ENCODE peak calls at places on chromosomes 12 and 14, in seven cellular contexts. A, S, I, B, N, V and Y are unnamed samples.

GRCh38 chr12:9112076-9112853 is 3.5 kb downstream of the A2M start:
- DNase-seq in A (no peak), S (no peak), I (no peak), B (no peak), N (no peak), V (no peak), Y (no peak)

GRCh38 chr12:97414855-97415254 is 47.7 kb upstream of the RMST start:
- DNase-seq in A (no peak), S (no peak), I (no peak), B (no peak), N (no peak), V (no peak), Y (no peak)

GRCh38 chr12:120584343-120585149 is 3.3 kb upstream of the POP5 start:
- DNase-seq in A (no peak), S (peak), I (peak), B (peak), N (no peak), V (peak), Y (peak)

GRCh38 chr14:64838656-64839055 is 41.1 kb downstream of the SPTB start:
- DNase-seq in A (no peak), S (no peak), I (no peak), B (no peak), N (no peak), V (no peak), Y (no peak)

GRCh38 chr12:48889679-48890078 is 24.0 kb upstream of the RND1 start:
- DNase-seq in A (no peak), S (no peak), I (no peak), B (no peak), N (no peak), V (no peak), Y (no peak)

GRCh38 chr14:71430321-71431168 is 501.7 kb upstream of the RGS6 start:
- DNase-seq in A (peak), S (no peak), I (no peak), B (no peak), N (no peak), V (no peak), Y (no peak)

GRCh38 chr14:88420187-88420586 is 34.7 kb downstream of the SPATA7 start:
- DNase-seq in A (no peak), S (no peak), I (no peak), B (no peak), N (no peak), V (no peak), Y (no peak)

GRCh38 chr12:52493172-52493571 is at the start of gene KRT6A:
- DNase-seq in A (no peak), S (no peak), I (no peak), B (no peak), N (no peak), V (no peak), Y (no peak)

GRCh38 chr12:120583478-120584030 is 2.4 kb upstream of the POP5 start:
- DNase-seq in A (no peak), S (peak), I (peak), B (peak), N (peak), V (peak), Y (peak)

GRCh38 chr14:104421401-104421821 is 158.2 kb upstream of the C14orf180 start:
- DNase-seq in A (no peak), S (no peak), I (peak), B (no peak), N (no peak), V (no peak), Y (no peak)

GRCh38 chr14:75277000-75277795 is 1.4 kb upstream of the FOS start:
- DNase-seq in A (no peak), S (no peak), I (peak), B (peak), N (peak), V (peak), Y (peak)

GRCh38 chr12:5102261-5102789 is 58.6 kb downstream of the KCNA5 start:
- DNase-seq in A (no peak), S (no peak), I (no peak), B (no peak), N (no peak), V (no peak), Y (no peak)

GRCh38 chr14:69768873-69769272 is 1.9 kb downstream of the SRSF5 start:
- DNase-seq in A (no peak), S (no peak), I (no peak), B (no peak), N (no peak), V (no peak), Y (no peak)

GRCh38 chr14:105882626-105883025 is 356.2 kb downstream of the TMEM121 start:
- DNase-seq in A (no peak), S (no peak), I (no peak), B (no peak), N (no peak), V (no peak), Y (no peak)

GRCh38 chr12:131831635-131832041 is 3.4 kb downstream of the MMP17 start:
- DNase-seq in A (no peak), S (no peak), I (no peak), B (no peak), N (no peak), V (no peak), Y (peak)

GRCh38 chr12:56084958-56085543 is 5.1 kb downstream of the ERBB3 start:
- DNase-seq in A (no peak), S (no peak), I (no peak), B (peak), N (no peak), V (peak), Y (no peak)

GRCh38 chr12:510071-510825 is 50.5 kb downstream of the B4GALNT3 start:
- DNase-seq in A (no peak), S (no peak), I (peak), B (peak), N (no peak), V (no peak), Y (peak)

GRCh38 chr14:69696633-69697557 is 70.0 kb upstream of the SRSF5 start:
- DNase-seq in A (no peak), S (no peak), I (no peak), B (no peak), N (no peak), V (peak), Y (peak)

GRCh38 chr12:49982246-49983229 is 9.8 kb downstream of the AQP6 start:
- DNase-seq in A (no peak), S (no peak), I (no peak), B (no peak), N (no peak), V (no peak), Y (no peak)

GRCh38 chr12:49983892-49984291 is 11.1 kb downstream of the AQP6 start:
- DNase-seq in A (no peak), S (no peak), I (peak), B (no peak), N (no peak), V (peak), Y (no peak)

GRCh38 chr12:49985981-49986380 is 13.2 kb downstream of the AQP6 start:
- DNase-seq in A (no peak), S (no peak), I (no peak), B (no peak), N (no peak), V (no peak), Y (no peak)

GRCh38 chr12:49984960-49985359 is 12.2 kb downstream of the AQP6 start:
- DNase-seq in A (no peak), S (no peak), I (no peak), B (no peak), N (no peak), V (no peak), Y (no peak)

GRCh38 chr12:49984476-49984890 is 11.7 kb downstream of the AQP6 start:
- DNase-seq in A (no peak), S (no peak), I (no peak), B (no peak), N (no peak), V (no peak), Y (no peak)
- TF ChIP-seq JUND in A (no peak), S (no peak), I (no peak), B (no peak), N (no peak), V (no peak), Y (no peak)

DNA sequence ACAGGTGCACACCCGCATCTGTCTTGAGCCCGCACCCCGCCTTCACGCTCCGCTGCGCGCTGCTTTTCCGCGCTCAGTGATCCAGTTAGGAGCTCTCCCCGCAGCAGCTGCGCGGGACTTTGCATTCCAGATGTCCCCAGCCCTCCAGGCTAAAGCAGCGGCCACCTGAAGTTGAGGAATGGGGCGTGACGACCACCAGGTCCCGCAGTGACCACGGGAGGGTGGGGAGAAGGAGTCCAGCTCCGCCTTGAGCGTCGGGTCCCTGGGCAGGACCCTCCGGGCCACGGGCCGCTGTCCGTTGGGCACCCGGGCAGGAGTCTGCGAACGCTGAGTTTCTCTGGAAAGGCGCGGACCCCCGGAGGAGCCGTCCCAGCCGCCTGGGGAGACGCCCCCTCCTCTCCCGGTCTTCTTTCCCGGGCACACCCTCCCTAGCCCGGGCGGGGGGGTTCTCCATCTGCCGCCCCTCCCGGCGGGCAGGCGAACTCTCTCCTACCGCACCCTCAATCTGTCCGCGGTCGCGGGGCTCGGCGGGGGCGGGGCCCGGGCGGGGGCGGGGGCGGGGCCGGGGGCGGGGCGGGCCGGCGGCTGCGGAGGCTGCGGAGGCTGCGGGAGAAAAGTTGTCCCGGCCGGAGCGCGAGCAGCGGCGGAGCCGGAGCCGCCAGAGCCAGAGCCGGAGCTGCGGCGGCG is at the start of gene TMEM132C:
- DNase-seq in A (no peak), S (no peak), I (no peak), B (peak), N (no peak), V (peak), Y (no peak)
- TF ChIP-seq JUND in A (no peak), S (no peak), I (no peak), B (no peak), N (no peak), V (no peak), Y (no peak)

GRCh38 chr12:90808568-90808967 is 146.4 kb downstream of the CCER1 start:
- DNase-seq in A (no peak), S (no peak), I (no peak), B (no peak), N (no peak), V (no peak), Y (peak)

GRCh38 chr12:90801776-90802175 is 153.2 kb downstream of the CCER1 start:
- DNase-seq in A (no peak), S (no peak), I (no peak), B (no peak), N (no peak), V (no peak), Y (no peak)

DNA sequence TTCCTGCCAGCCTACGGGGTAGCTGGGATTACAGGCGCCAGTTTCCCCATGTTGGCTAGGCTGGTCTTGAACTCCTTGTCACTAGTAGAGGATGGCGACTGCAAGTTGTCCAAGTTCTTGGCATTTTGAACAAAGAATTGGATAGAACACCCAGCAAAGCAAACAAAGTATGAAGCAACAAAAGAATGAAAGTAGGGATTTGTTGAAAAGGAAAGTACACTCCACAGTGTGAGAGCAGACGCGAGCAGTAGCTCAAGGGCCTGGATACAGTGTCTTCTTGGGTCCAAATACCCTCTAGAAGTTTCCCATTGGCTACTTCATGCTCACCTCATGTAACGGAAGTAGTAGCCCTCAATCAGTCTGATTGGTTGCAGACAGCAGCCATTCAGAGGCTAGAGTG is 152.2 kb downstream of the CCER1 start:
- DNase-seq in A (no peak), S (no peak), I (no peak), B (no peak), N (no peak), V (no peak), Y (no peak)
- TF ChIP-seq JUND in A (no peak), S (no peak), I (no peak), B (no peak), N (no peak), V (no peak), Y (no peak)

GRCh38 chr12:6831021-6831420 is 2.8 kb downstream of the P3H3 start:
- DNase-seq in A (no peak), S (no peak), I (no peak), B (no peak), N (no peak), V (no peak), Y (no peak)

GRCh38 chr12:6827982-6828670 is at the start of gene P3H3:
- DNase-seq in A (no peak), S (no peak), I (peak), B (peak), N (peak), V (peak), Y (no peak)

GRCh38 chr12:6830286-6830892 is 2.2 kb downstream of the P3H3 start:
- DNase-seq in A (no peak), S (no peak), I (no peak), B (no peak), N (no peak), V (no peak), Y (no peak)

GRCh38 chr12:6828671-6829531 is 694 bp downstream of the P3H3 start:
- DNase-seq in A (no peak), S (no peak), I (peak), B (peak), N (no peak), V (peak), Y (no peak)

GRCh38 chr12:6829532-6830220 is 1.5 kb downstream of the P3H3 start:
- DNase-seq in A (no peak), S (peak), I (peak), B (peak), N (peak), V (peak), Y (no peak)
- TF ChIP-seq JUND in A (no peak), S (no peak), I (no peak), B (no peak), N (no peak), V (no peak), Y (no peak)

GRCh38 chr12:82529096-82529495 is 157.6 kb upstream of the TMTC2 start:
- DNase-seq in A (no peak), S (no peak), I (no peak), B (no peak), N (no peak), V (no peak), Y (no peak)
- TF ChIP-seq JUND in A (no peak), S (no peak), I (no peak), B (no peak), N (no peak), V (no peak), Y (no peak)

GRCh38 chr14:38868415-38869290 is 234.4 kb downstream of the SEC23A start:
- DNase-seq in A (no peak), S (no peak), I (no peak), B (no peak), N (peak), V (no peak), Y (peak)

GRCh38 chr14:38867561-38868150 is 235.4 kb downstream of the SEC23A start:
- DNase-seq in A (no peak), S (peak), I (peak), B (peak), N (peak), V (peak), Y (no peak)

GRCh38 chr14:38862381-38862780 is 240.7 kb downstream of the SEC23A start:
- DNase-seq in A (no peak), S (no peak), I (no peak), B (no peak), N (no peak), V (no peak), Y (no peak)

GRCh38 chr14:38870437-38870836 is 232.6 kb downstream of the SEC23A start:
- DNase-seq in A (no peak), S (no peak), I (no peak), B (no peak), N (no peak), V (no peak), Y (no peak)

GRCh38 chr14:38866461-38866860 is 236.6 kb downstream of the SEC23A start:
- DNase-seq in A (no peak), S (no peak), I (no peak), B (no peak), N (no peak), V (no peak), Y (no peak)
- TF ChIP-seq JUND in A (no peak), S (no peak), I (no peak), B (no peak), N (no peak), V (no peak), Y (no peak)